ENCODE peak calls at places on chromosomes 16 and 17, in nine cellular contexts. K is heart left ventricle, G is AG04449, R is lung, A is fibroblast of the aortic adventitia, U is heart right ventricle, X is ovary, P is colonic mucosa, Z is OCI-LY7. H is an unnamed sample.

GRCh38 chr17:11170901-11171300 is 70.1 kb upstream of the SHISA6 start:
- DNase-seq in X (no peak), K (no peak), P (no peak), G (no peak), U (no peak), A (no peak), R (no peak), Z (no peak), H (no peak)

GRCh38 chr16:1335211-1335971 is 1.9 kb downstream of the BAIAP3 start:
- DNase-seq in R (no peak), K (no peak), P (no peak), X (no peak), Z (no peak), A (no peak), G (no peak), U (no peak), H (no peak)

GRCh38 chr17:8801135-8801840 is 2.1 kb upstream of the MFSD6L start:
- DNase-seq in Z (no peak), U (no peak), G (no peak), R (no peak), A (no peak), K (no peak), X (no peak), P (peak), H (no peak)

GRCh38 chr16:55711959-55712876 is 56.4 kb downstream of the SLC6A2 start:
- DNase-seq in K (peak), U (peak), R (peak), Z (peak), G (no peak), X (peak), A (peak), P (peak), H (peak)

GRCh38 chr16:28264656-28265055 is 27.7 kb upstream of the SBK1 start:
- DNase-seq in Z (no peak), X (no peak), G (no peak), K (no peak), R (peak), U (no peak), P (peak), A (no peak), H (peak)

GRCh38 chr17:8859029-8859803 is 8.3 kb downstream of the PIK3R6 start:
- DNase-seq in A (no peak), K (no peak), Z (no peak), X (no peak), R (no peak), P (no peak), G (no peak), U (no peak), H (no peak)

GRCh38 chr17:13735444-13735843 is 133.7 kb upstream of the HS3ST3A1 start:
- DNase-seq in P (no peak), K (no peak), R (no peak), Z (no peak), A (no peak), G (no peak), U (no peak), X (no peak), H (no peak)

GRCh38 chr17:57783338-57783742 is 38.2 kb upstream of the CCDC182 start:
- DNase-seq in G (no peak), K (peak), P (peak), Z (peak), R (peak), A (peak), X (peak), U (peak), H (peak)

GRCh38 chr17:32485261-32485955 is 1.4 kb upstream of the CDK5R1 start:
- DNase-seq in K (no peak), U (no peak), Z (no peak), R (no peak), X (no peak), G (no peak), A (no peak), P (no peak), H (peak)

GRCh38 chr17:19657182-19657581 is 8.6 kb downstream of the ALDH3A2 start:
- DNase-seq in U (no peak), G (no peak), X (no peak), A (no peak), Z (no peak), R (no peak), P (no peak), K (no peak), H (no peak)

GRCh38 chr17:606501-607243 is 108.0 kb downstream of the VPS53 start:
- DNase-seq in G (no peak), R (no peak), Z (no peak), U (no peak), P (no peak), A (no peak), K (no peak), X (no peak), H (no peak)

GRCh38 chr17:556431-556995 is 158.1 kb downstream of the VPS53 start:
- DNase-seq in X (no peak), G (no peak), R (no peak), A (peak), K (no peak), Z (no peak), U (no peak), P (no peak), H (no peak)

GRCh38 chr17:61253293-61253801 is 146.3 kb upstream of the TBX2 start:
- DNase-seq in G (no peak), X (peak), Z (no peak), R (no peak), A (no peak), K (peak), U (peak), P (no peak), H (peak)

GRCh38 chr16:68539704-68540370 is 746 bp downstream of the ZFP90 start:
- DNase-seq in U (no peak), Z (peak), X (no peak), R (no peak), A (peak), G (no peak), P (no peak), K (no peak), H (no peak)

GRCh38 chr16:2905988-2906387 is 5.7 kb upstream of the FLYWCH1 start:
- DNase-seq in K (no peak), U (no peak), A (no peak), R (no peak), G (no peak), Z (no peak), X (no peak), P (no peak), H (no peak)

GRCh38 chr17:37344519-37344918 is 31.3 kb upstream of the C17orf78 start:
- DNase-seq in A (no peak), U (no peak), P (no peak), X (no peak), G (no peak), R (no peak), K (no peak), Z (no peak), H (no peak)

GRCh38 chr16:48971571-48972071 is 310.0 kb downstream of the CBLN1 start:
- DNase-seq in U (no peak), X (no peak), K (no peak), R (no peak), P (no peak), Z (no peak), A (no peak), G (no peak), H (no peak)

GRCh38 chr17:4175921-4176802 is 33.2 kb downstream of the CYB5D2 start:
- DNase-seq in P (no peak), R (no peak), G (no peak), Z (no peak), K (no peak), X (no peak), A (no peak), U (no peak), H (no peak)

GRCh38 chr17:45753645-45754225 is 30.4 kb upstream of the CRHR1 start:
- DNase-seq in K (no peak), Z (no peak), U (no peak), P (no peak), X (no peak), G (no peak), R (no peak), A (no peak), H (no peak)

GRCh38 chr16:80080287-80080851 is 460.4 kb upstream of the DYNLRB2 start:
- DNase-seq in X (no peak), U (no peak), K (no peak), Z (no peak), G (no peak), R (no peak), P (no peak), A (no peak), H (no peak)

GRCh38 chr17:77428020-77428781 is 287.4 kb downstream of the SEC14L1 start:
- DNase-seq in G (no peak), Z (peak), A (no peak), K (no peak), U (no peak), R (no peak), X (no peak), P (no peak), H (peak)
- H3K4me3 ChIP-seq in G (no peak), Z (peak), A (no peak), K (no peak), U (no peak), R (no peak), X (no peak), P (no peak), H (no peak)

DNA sequence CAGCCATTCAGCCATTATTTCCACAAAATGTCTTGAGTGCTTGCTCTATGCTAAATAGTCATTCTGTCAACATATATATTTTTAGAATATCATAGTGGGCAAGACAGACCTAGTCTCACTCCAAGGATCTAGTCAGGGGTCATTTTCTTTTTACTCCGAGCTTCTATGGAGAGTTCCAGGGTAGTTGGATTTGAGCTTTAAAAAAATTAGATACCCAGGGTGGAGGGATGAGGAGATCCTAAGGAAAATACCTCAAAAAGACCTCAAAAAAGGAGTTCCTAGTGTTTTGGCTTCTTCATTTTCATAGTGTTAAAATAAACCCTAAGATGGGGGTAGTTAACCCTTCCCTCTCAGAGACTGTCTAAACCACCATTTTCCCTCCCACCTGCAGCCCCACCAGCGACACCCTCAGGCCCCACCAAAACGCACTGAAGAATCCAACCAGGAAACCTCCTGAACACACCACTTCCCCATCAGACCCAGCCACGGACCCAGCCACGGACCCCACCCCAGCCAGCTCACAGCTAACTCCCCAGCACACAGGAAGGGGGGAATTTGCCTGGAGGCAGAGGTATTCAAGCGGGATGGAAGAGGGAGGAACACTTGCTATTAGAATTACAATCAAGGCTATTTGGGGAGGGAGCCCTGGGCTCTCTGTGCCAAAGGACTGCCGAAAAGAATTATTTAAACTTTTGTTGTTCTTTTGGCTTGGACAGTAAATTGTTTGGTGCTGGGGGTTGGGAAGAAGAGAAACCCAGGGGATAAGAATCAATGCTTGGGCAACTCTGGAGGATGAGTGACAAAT is 2.2 kb downstream of the ETV4 start:
- DNase-seq in K (no peak), U (no peak), A (no peak), G (no peak), P (no peak), R (no peak), Z (no peak), X (no peak), H (no peak)
- H3K4me3 ChIP-seq in K (no peak), U (no peak), A (no peak), G (no peak), P (no peak), R (no peak), Z (no peak), X (no peak), H (no peak)

DNA sequence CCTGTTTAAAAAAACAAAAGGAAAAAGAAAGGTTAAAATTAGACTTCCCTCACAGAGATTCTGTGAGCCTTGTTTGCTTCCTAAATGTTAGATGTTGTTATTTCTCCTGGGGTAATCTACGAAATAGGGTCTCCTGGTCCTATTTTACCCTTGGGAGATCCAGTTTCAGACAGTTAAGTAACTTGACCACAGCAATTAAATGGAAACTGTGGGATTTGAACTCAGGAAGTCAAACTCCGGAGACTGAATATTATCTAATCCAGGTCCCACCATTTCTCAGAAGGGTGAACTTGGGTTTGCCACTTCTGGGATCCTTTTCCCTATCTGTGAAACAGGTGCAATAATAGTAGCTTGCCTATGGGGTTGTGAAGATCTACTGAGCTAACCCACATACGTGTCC is 6.4 kb upstream of the TMC5 start:
- DNase-seq in R (no peak), Z (no peak), A (no peak), U (no peak), P (no peak), K (no peak), X (no peak), G (no peak), H (no peak)
- H3K4me3 ChIP-seq in R (peak), Z (no peak), A (no peak), U (no peak), P (peak), K (no peak), X (no peak), G (no peak), H (no peak)

GRCh38 chr17:48601184-48601527 is 3.6 kb downstream of the HOXB6 start:
- DNase-seq in G (no peak), Z (no peak), U (no peak), K (no peak), A (no peak), P (no peak), X (no peak), R (no peak), H (no peak)

GRCh38 chr17:48600244-48601098 is 4.3 kb downstream of the HOXB6 start:
- DNase-seq in A (no peak), G (no peak), K (no peak), U (no peak), R (no peak), X (no peak), Z (no peak), P (peak), H (no peak)

GRCh38 chr17:48599373-48599772 is 5.4 kb downstream of the HOXB6 start:
- DNase-seq in X (no peak), G (no peak), K (no peak), P (no peak), Z (no peak), R (no peak), U (no peak), A (no peak), H (no peak)

GRCh38 chr17:48603959-48604769 is 622 bp downstream of the HOXB6 start:
- DNase-seq in R (no peak), U (no peak), G (no peak), X (no peak), A (no peak), K (no peak), P (peak), Z (no peak), H (peak)

GRCh38 chr17:48601528-48602430 is 3.0 kb downstream of the HOXB6 start:
- DNase-seq in P (peak), K (no peak), A (no peak), U (no peak), Z (no peak), R (no peak), X (no peak), G (no peak), H (peak)
- H3K4me3 ChIP-seq in P (peak), K (no peak), A (no peak), U (no peak), Z (no peak), R (no peak), X (no peak), G (peak), H (peak)

GRCh38 chr16:138049-138417 is 440 bp downstream of the NPRL3 start:
- DNase-seq in R (no peak), X (peak), K (no peak), P (no peak), Z (peak), U (peak), G (no peak), A (no peak), H (peak)
- H3K4me3 ChIP-seq in R (peak), X (peak), K (peak), P (peak), Z (peak), U (peak), G (peak), A (peak), H (peak)